ENCODE peak calls at places on chromosomes 4 and X, in four cellular contexts. One of them, this sample, is unnamed.
A peak's percentile ranks its signal among the peaks of the same experiment; 100 is the strongest.

GRCh38 chr4:152382057-152382785 is 153.7 kb downstream of the FBXW7 start:
- DNase-seq in neural crest cell: no peak
- DNase-seq in endodermal cell: no peak
- DNase-seq in GM20000: no peak
- DNase-seq in this sample: no peak

GRCh38 chrX:109270580-109271484 is 211.1 kb downstream of the GUCY2F start:
- DNase-seq in neural crest cell: no peak
- DNase-seq in endodermal cell: no peak
- DNase-seq in GM20000: peak; percentile 49
- DNase-seq in this sample: no peak

GRCh38 chr4:83238849-83239248 is 45.7 kb downstream of the COQ2 start:
- DNase-seq in neural crest cell: no peak
- DNase-seq in endodermal cell: no peak
- DNase-seq in GM20000: no peak
- DNase-seq in this sample: no peak

GRCh38 chrX:6678313-6678712 is 143.4 kb upstream of the VCX3A start:
- DNase-seq in neural crest cell: no peak
- DNase-seq in endodermal cell: no peak
- DNase-seq in GM20000: no peak
- DNase-seq in this sample: no peak

GRCh38 chr4:26178874-26179273 is 141.9 kb upstream of the RBPJ start:
- DNase-seq in neural crest cell: no peak
- DNase-seq in endodermal cell: no peak
- DNase-seq in GM20000: no peak
- DNase-seq in this sample: no peak

GRCh38 chrX:39848243-39848642 is 249.5 kb downstream of the BCOR start:
- DNase-seq in neural crest cell: no peak
- DNase-seq in endodermal cell: no peak
- DNase-seq in GM20000: no peak
- DNase-seq in this sample: no peak

GRCh38 chrX:128310912-128311311 is 258.7 kb upstream of the ACTRT1 start:
- DNase-seq in neural crest cell: no peak
- DNase-seq in endodermal cell: no peak
- DNase-seq in GM20000: no peak
- DNase-seq in this sample: no peak

GRCh38 chr4:52051615-52052474 is 741 bp downstream of the SPATA18 start:
- DNase-seq in neural crest cell: peak; percentile 60
- DNase-seq in endodermal cell: peak; percentile 96
- DNase-seq in GM20000: peak; percentile 70
- DNase-seq in this sample: no peak

GRCh38 chr4:72631296-72631695 is 62.3 kb upstream of the ADAMTS3 start:
- DNase-seq in neural crest cell: no peak
- DNase-seq in endodermal cell: no peak
- DNase-seq in GM20000: no peak
- DNase-seq in this sample: no peak

GRCh38 chr4:99022566-99022965 is 27.0 kb downstream of the METAP1 start:
- DNase-seq in neural crest cell: no peak
- DNase-seq in endodermal cell: no peak
- DNase-seq in GM20000: no peak
- DNase-seq in this sample: no peak

GRCh38 chrX:85052636-85053343 is 49.1 kb downstream of the APOOL start:
- DNase-seq in neural crest cell: no peak
- DNase-seq in endodermal cell: no peak
- DNase-seq in GM20000: no peak
- DNase-seq in this sample: no peak

GRCh38 chrX:102651968-102652744 is 873 bp downstream of the GPRASP1 start:
- DNase-seq in neural crest cell: peak; percentile 6
- DNase-seq in endodermal cell: peak; percentile 66
- DNase-seq in GM20000: peak; percentile 11
- DNase-seq in this sample: peak; percentile 30

GRCh38 chrX:115311666-115312065 is 22.2 kb downstream of the LUZP4 start:
- DNase-seq in neural crest cell: peak; percentile 65
- DNase-seq in endodermal cell: peak; percentile 96
- DNase-seq in GM20000: no peak
- DNase-seq in this sample: no peak

GRCh38 chr4:186775867-186776266 is 52.2 kb upstream of the FAT1 start:
- DNase-seq in neural crest cell: no peak
- DNase-seq in endodermal cell: no peak
- DNase-seq in GM20000: no peak
- DNase-seq in this sample: no peak

GRCh38 chr4:140876597-140877364 is 120.6 kb upstream of the TBC1D9 start:
- DNase-seq in neural crest cell: no peak
- DNase-seq in endodermal cell: no peak
- DNase-seq in GM20000: no peak
- DNase-seq in this sample: no peak

GRCh38 chr4:159070742-159071141 is 32.1 kb upstream of the RAPGEF2 start:
- DNase-seq in neural crest cell: no peak
- DNase-seq in endodermal cell: no peak
- DNase-seq in GM20000: no peak
- DNase-seq in this sample: no peak

GRCh38 chr4:182604161-182604591 is 313.0 kb downstream of the DCTD start:
- DNase-seq in neural crest cell: no peak
- DNase-seq in endodermal cell: no peak
- DNase-seq in GM20000: no peak
- DNase-seq in this sample: no peak

GRCh38 chr4:165799384-165799815 is 73.6 kb upstream of the TLL1 start:
- DNase-seq in neural crest cell: no peak
- DNase-seq in endodermal cell: no peak
- DNase-seq in GM20000: no peak
- DNase-seq in this sample: no peak

GRCh38 chrX:47285762-47286320 is 53.0 kb downstream of the USP11 start:
- DNase-seq in neural crest cell: no peak
- DNase-seq in endodermal cell: no peak
- DNase-seq in GM20000: no peak
- DNase-seq in this sample: no peak

GRCh38 chrX:115712484-115712883 is 151.5 kb downstream of the PLS3 start:
- DNase-seq in neural crest cell: no peak
- DNase-seq in endodermal cell: no peak
- DNase-seq in GM20000: no peak
- DNase-seq in this sample: no peak

GRCh38 chr4:15035152-15035551 is 32.9 kb downstream of the CPEB2 start:
- DNase-seq in neural crest cell: no peak
- DNase-seq in endodermal cell: no peak
- DNase-seq in GM20000: no peak
- DNase-seq in this sample: no peak

GRCh38 chrX:64977830-64978229 is 1.6 kb upstream of the ZC4H2 start:
- DNase-seq in neural crest cell: no peak
- DNase-seq in endodermal cell: no peak
- DNase-seq in GM20000: no peak
- DNase-seq in this sample: no peak

GRCh38 chrX:36431819-36432218 is 512.3 kb downstream of the CFAP47 start:
- DNase-seq in neural crest cell: no peak
- DNase-seq in endodermal cell: no peak
- DNase-seq in GM20000: no peak
- DNase-seq in this sample: no peak

GRCh38 chr4:17336524-17336941 is 175.4 kb downstream of the QDPR start:
- DNase-seq in neural crest cell: no peak
- DNase-seq in endodermal cell: no peak
- DNase-seq in GM20000: peak; percentile 17
- DNase-seq in this sample: peak; percentile 36

GRCh38 chr4:154390324-154390723 is 101.3 kb downstream of the DCHS2 start:
- DNase-seq in neural crest cell: no peak
- DNase-seq in endodermal cell: no peak
- DNase-seq in GM20000: no peak
- DNase-seq in this sample: no peak

GRCh38 chrX:37726346-37726745 is 40.8 kb downstream of the XK start:
- DNase-seq in neural crest cell: no peak
- DNase-seq in endodermal cell: no peak
- DNase-seq in GM20000: no peak
- DNase-seq in this sample: no peak

GRCh38 chr4:133969202-133969873 is 232.3 kb downstream of the PABPC4L start:
- DNase-seq in neural crest cell: no peak
- DNase-seq in endodermal cell: no peak
- DNase-seq in GM20000: no peak
- DNase-seq in this sample: no peak